ENCODE peak calls at places on chromosomes 6 and 20, in ten cellular contexts. Q is HepG2; R is PC-3; O is tibial nerve; B is CD8-positive, alpha-beta T cell; T is IMR-90; I is fibroblast of pulmonary artery; L is upper lobe of right lung; X is gastrocnemius medialis; C is Peyer's patch. Y is an unnamed sample.

GRCh38 chr6:40410792-40411191 is 176.4 kb downstream of the LRFN2 start:
- DNase-seq in Q (no peak), R (no peak), O (no peak), B (no peak), T (no peak), I (no peak), L (no peak), X (no peak), C (no peak), Y (no peak)

GRCh38 chr20:61845276-61845675 is 220.4 kb downstream of the TAF4 start:
- DNase-seq in Q (no peak), R (no peak), O (no peak), B (no peak), T (no peak), I (no peak), L (no peak), X (no peak), C (no peak), Y (no peak)

GRCh38 chr6:52362443-52363221 is 681 bp downstream of the PAQR8 start:
- DNase-seq in Q (no peak), R (no peak), O (peak), B (peak), T (no peak), I (no peak), L (peak), X (no peak), C (peak), Y (no peak)

GRCh38 chr20:44576297-44576696 is 6.1 kb upstream of the PKIG start:
- DNase-seq in Q (peak), R (peak), O (no peak), B (no peak), T (peak), I (peak), L (no peak), X (no peak), C (no peak), Y (no peak)

GRCh38 chr20:33480071-33480470 is 9.8 kb upstream of the CBFA2T2 start:
- DNase-seq in Q (no peak), R (no peak), O (no peak), B (no peak), T (no peak), I (no peak), L (no peak), X (no peak), C (peak), Y (no peak)

GRCh38 chr20:24683676-24684075 is 214.2 kb downstream of the SYNDIG1 start:
- DNase-seq in Q (no peak), R (no peak), O (no peak), B (no peak), T (no peak), I (no peak), L (peak), X (no peak), C (no peak), Y (peak)

GRCh38 chr20:41249371-41249770 is 68.2 kb downstream of the ZHX3 start:
- DNase-seq in Q (no peak), R (peak), O (peak), B (no peak), T (peak), I (peak), L (no peak), X (peak), C (no peak), Y (peak)

GRCh38 chr6:111711476-111711875 is 105.8 kb upstream of the TRAF3IP2 start:
- DNase-seq in Q (no peak), R (no peak), O (peak), B (no peak), T (no peak), I (no peak), L (no peak), X (peak), C (peak), Y (no peak)

GRCh38 chr6:25329156-25329555 is 50.0 kb downstream of the CARMIL1 start:
- DNase-seq in Q (no peak), R (no peak), O (no peak), B (no peak), T (no peak), I (no peak), L (no peak), X (no peak), C (no peak), Y (no peak)

GRCh38 chr6:39296745-39297640 is 17.2 kb downstream of the KCNK17 start:
- DNase-seq in Q (no peak), R (no peak), O (peak), B (no peak), T (peak), I (peak), L (no peak), X (peak), C (no peak), Y (no peak)

GRCh38 chr6:170228581-170229310 is 62.1 kb downstream of the DLL1 start:
- DNase-seq in Q (no peak), R (no peak), O (no peak), B (no peak), T (no peak), I (no peak), L (peak), X (no peak), C (no peak), Y (no peak)

GRCh38 chr6:132399376-132400074 is 1.8 kb downstream of the MOXD1 start:
- DNase-seq in Q (no peak), R (peak), O (no peak), B (no peak), T (peak), I (peak), L (no peak), X (no peak), C (no peak), Y (no peak)

GRCh38 chr6:40931927-40932326 is 107.1 kb downstream of the UNC5CL start:
- DNase-seq in Q (no peak), R (peak), O (no peak), B (no peak), T (peak), I (peak), L (no peak), X (no peak), C (no peak), Y (peak)

GRCh38 chr20:16707674-16708073 is 22.2 kb upstream of the SNRPB2 start:
- DNase-seq in Q (no peak), R (peak), O (no peak), B (no peak), T (no peak), I (no peak), L (no peak), X (no peak), C (no peak), Y (no peak)

GRCh38 chr6:99590728-99591672 is 15.6 kb upstream of the PRDM13 start:
- DNase-seq in Q (no peak), R (no peak), O (no peak), B (no peak), T (no peak), I (no peak), L (no peak), X (no peak), C (peak), Y (peak)

GRCh38 chr6:74674377-74674776 is 531.5 kb downstream of the COL12A1 start:
- DNase-seq in Q (no peak), R (no peak), O (no peak), B (no peak), T (no peak), I (no peak), L (no peak), X (no peak), C (no peak), Y (no peak)

GRCh38 chr6:66232890-66233289 is 525.9 kb upstream of the EYS start:
- DNase-seq in Q (no peak), R (no peak), O (no peak), B (no peak), T (no peak), I (no peak), L (no peak), X (no peak), C (no peak), Y (no peak)

GRCh38 chr6:14130431-14131075 is 13.0 kb downstream of the CD83 start:
- DNase-seq in Q (no peak), R (peak), O (no peak), B (no peak), T (peak), I (no peak), L (no peak), X (no peak), C (no peak), Y (no peak)

GRCh38 chr6:108748063-108748462 is 100.2 kb upstream of the ARMC2 start:
- DNase-seq in Q (no peak), R (peak), O (no peak), B (no peak), T (peak), I (no peak), L (no peak), X (no peak), C (no peak), Y (no peak)

GRCh38 chr20:50519036-50519780 is 9.0 kb downstream of the PTPN1 start:
- DNase-seq in Q (no peak), R (no peak), O (no peak), B (no peak), T (no peak), I (no peak), L (no peak), X (no peak), C (no peak), Y (no peak)

GRCh38 chr20:50014570-50015562 is 32.1 kb downstream of the SNAI1 start:
- DNase-seq in Q (no peak), R (no peak), O (no peak), B (no peak), T (no peak), I (no peak), L (no peak), X (no peak), C (no peak), Y (no peak)

DNA sequence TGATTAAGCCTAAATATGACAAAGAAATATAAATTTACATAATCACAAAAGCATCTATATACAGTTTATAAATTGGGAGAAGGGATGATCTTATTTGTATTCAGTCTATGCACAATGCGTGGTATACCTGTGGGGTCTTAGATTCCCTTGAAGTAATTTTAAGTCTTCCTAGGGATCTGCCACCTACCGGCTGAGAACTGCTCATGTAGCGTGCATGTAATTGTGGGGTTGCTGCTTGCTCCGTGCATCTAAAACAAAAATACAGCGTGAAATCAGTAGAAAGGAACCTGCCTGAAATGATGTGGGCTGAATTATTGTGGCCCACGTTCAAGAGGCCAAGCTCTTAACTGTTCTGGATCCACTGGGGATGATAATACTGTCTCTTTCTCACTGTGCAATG is 187.3 kb downstream of the MBOAT1 start:
- DNase-seq in Q (no peak), R (no peak), O (no peak), B (no peak), T (no peak), I (no peak), L (no peak), X (no peak), C (no peak), Y (no peak)
- TF ChIP-seq CTCF in Q (no peak), R (peak), O (no peak), B (no peak), T (no peak), I (no peak), L (no peak), X (no peak), C (no peak), Y (no peak)

GRCh38 chr20:59993736-59994484 is 35.7 kb downstream of the CDH26 start:
- DNase-seq in Q (no peak), R (no peak), O (no peak), B (no peak), T (no peak), I (no peak), L (no peak), X (no peak), C (no peak), Y (no peak)
- H3K4me3 ChIP-seq in Q (no peak), R (no peak), O (no peak), B (no peak), T (no peak), I (no peak), L (peak), X (no peak), C (no peak), Y (no peak)

DNA sequence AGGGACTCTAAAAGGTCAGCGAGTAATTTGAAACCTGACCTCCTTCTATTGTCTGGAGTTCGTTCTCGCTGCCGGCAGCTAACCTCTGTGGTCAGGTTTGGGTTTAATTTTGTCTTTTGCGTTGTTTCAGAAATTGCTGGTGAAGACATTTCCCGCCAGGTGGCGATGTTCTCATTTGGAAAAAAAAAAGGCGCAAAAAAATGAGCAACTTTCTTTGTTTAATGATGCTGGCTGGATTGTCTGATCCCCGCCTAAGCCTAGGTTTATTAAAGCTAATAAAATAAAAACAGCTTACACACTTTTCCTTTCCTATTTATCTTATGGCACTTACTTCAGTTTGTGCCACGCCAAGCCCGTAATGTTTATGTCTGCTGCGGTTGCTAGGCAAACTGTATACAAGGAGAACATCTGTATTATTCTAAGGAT is 205.5 kb downstream of the DOK5 start:
- DNase-seq in Q (peak), R (peak), O (no peak), B (no peak), T (peak), I (peak), L (no peak), X (no peak), C (no peak), Y (no peak)
- TF ChIP-seq CTCF in Q (peak), R (peak), O (peak), B (peak), T (peak), I (peak), L (peak), X (no peak), C (peak), Y (no peak)

DNA sequence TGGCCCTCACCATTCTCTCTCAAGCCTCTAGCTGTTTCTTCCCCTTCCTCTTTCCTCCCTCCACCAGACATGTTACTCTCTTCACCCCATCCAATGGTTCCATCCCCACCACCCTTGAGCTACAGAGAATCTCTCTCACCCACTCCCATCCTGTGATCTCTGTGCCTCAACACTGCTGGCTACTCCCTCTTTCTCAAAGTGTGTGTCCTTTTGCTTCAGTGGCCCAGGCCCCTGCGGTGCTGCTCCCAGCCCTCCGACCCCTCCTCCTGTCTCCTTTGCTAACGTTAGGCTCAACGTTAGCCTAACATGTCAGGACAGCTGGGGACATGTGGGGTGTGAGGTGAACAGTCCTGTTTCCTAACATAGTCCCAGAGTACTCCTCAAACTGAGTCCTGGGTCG is 5.9 kb downstream of the NELFE start:
- DNase-seq in Q (no peak), R (no peak), O (no peak), B (no peak), T (no peak), I (no peak), L (no peak), X (no peak), C (no peak), Y (no peak)
- H3K4me3 ChIP-seq in Q (no peak), R (no peak), O (no peak), B (no peak), T (no peak), I (no peak), L (no peak), X (no peak), C (no peak), Y (no peak)

GRCh38 chr6:11413112-11413687 is 124.3 kb upstream of the TMEM170B start:
- DNase-seq in Q (no peak), R (no peak), O (no peak), B (no peak), T (no peak), I (no peak), L (no peak), X (no peak), C (no peak), Y (no peak)
- TF ChIP-seq CTCF in Q (peak), R (peak), O (no peak), B (no peak), T (no peak), I (no peak), L (no peak), X (no peak), C (no peak), Y (no peak)